ENCODE peak calls at places on chromosomes 2 and 18, in five cellular contexts. Q is HepG2, V is WTC11, W is K562, U is GM12878. N is an unnamed sample.

GRCh38 chr2:169038338-169038757 is 7.2 kb upstream of the ABCB11 start:
- DNase-seq in Q (no peak), W (no peak), U (peak), V (no peak), N (no peak)

GRCh38 chr2:58680938-58681337 is 439.8 kb upstream of the FANCL start:
- DNase-seq in V (no peak), Q (no peak), W (no peak), U (no peak), N (no peak)

GRCh38 chr2:29490037-29490436 is 374.8 kb downstream of the CLIP4 start:
- DNase-seq in V (no peak), U (no peak), Q (no peak), W (no peak), N (no peak)

GRCh38 chr2:179558010-179558911 is 293.6 kb upstream of the SESTD1 start:
- DNase-seq in Q (peak), W (no peak), U (no peak), V (no peak), N (no peak)

GRCh38 chr2:208101716-208102631 is 22.4 kb downstream of the CRYGD start:
- DNase-seq in U (no peak), V (no peak), W (no peak), Q (peak), N (peak)

GRCh38 chr18:79988925-79989361 is 580 bp upstream of the TXNL4A start:
- DNase-seq in U (no peak), W (no peak), V (no peak), Q (no peak), N (no peak)

GRCh38 chr2:215391531-215391930 is 44.3 kb downstream of the FN1 start:
- DNase-seq in Q (no peak), W (no peak), V (no peak), U (no peak), N (no peak)

GRCh38 chr2:101307503-101307902 is 998 bp downstream of the RNF149 start:
- DNase-seq in W (no peak), U (no peak), Q (no peak), V (no peak), N (no peak)

GRCh38 chr2:77521931-77522470 is at the start of gene LRRTM4:
- DNase-seq in Q (no peak), W (no peak), U (no peak), V (peak), N (no peak)

GRCh38 chr2:208326016-208326415 is 60.0 kb downstream of the PIKFYVE start:
- DNase-seq in Q (no peak), W (no peak), V (no peak), U (no peak), N (no peak)

GRCh38 chr2:58240595-58240937 is 559 bp downstream of the FANCL start:
- DNase-seq in U (no peak), W (peak), V (no peak), Q (peak), N (no peak)

GRCh38 chr18:57352271-57352701 is at the start of gene ST8SIA3:
- DNase-seq in Q (no peak), V (peak), W (no peak), U (no peak), N (no peak)

GRCh38 chr2:133957724-133958123 is 296.1 kb upstream of the MGAT5 start:
- DNase-seq in W (no peak), Q (no peak), U (no peak), V (no peak), N (no peak)

GRCh38 chr2:147867050-147867449 is 22.2 kb downstream of the ACVR2A start:
- DNase-seq in W (no peak), V (no peak), U (no peak), Q (no peak), N (no peak)

GRCh38 chr2:82256983-82257382 is 1952.4 kb upstream of the LRRTM1 start:
- DNase-seq in V (no peak), W (no peak), U (no peak), Q (no peak), N (no peak)

GRCh38 chr2:232133078-232133477 is 171.6 kb downstream of the DIS3L2 start:
- DNase-seq in Q (peak), W (no peak), U (no peak), V (peak), N (no peak)

GRCh38 chr18:25798026-25798537 is 292.3 kb downstream of the SS18 start:
- DNase-seq in W (no peak), Q (no peak), V (no peak), U (no peak), N (no peak)

GRCh38 chr2:219171231-219171651 is 1.4 kb upstream of the SLC23A3 start:
- DNase-seq in U (no peak), V (peak), Q (peak), W (peak), N (peak)

GRCh38 chr2:113795405-113795920 is 39.0 kb upstream of the SLC35F5 start:
- DNase-seq in V (no peak), W (no peak), U (no peak), Q (no peak), N (no peak)

GRCh38 chr2:9037176-9037575 is 33.7 kb upstream of the MBOAT2 start:
- DNase-seq in W (no peak), U (no peak), Q (no peak), V (no peak), N (no peak)

GRCh38 chr2:206521612-206522011 is 78.3 kb downstream of the ADAM23 start:
- DNase-seq in W (no peak), V (no peak), Q (no peak), U (no peak), N (no peak)

GRCh38 chr2:54642684-54643430 is 80.6 kb upstream of the EML6 start:
- DNase-seq in Q (peak), W (no peak), U (no peak), V (no peak), N (no peak)

GRCh38 chr2:198102841-198103240 is 298.4 kb downstream of the PLCL1 start:
- DNase-seq in U (no peak), Q (no peak), V (no peak), W (no peak), N (no peak)

GRCh38 chr18:56891870-56892269 is 240.7 kb downstream of the WDR7 start:
- DNase-seq in V (no peak), Q (no peak), U (no peak), W (no peak), N (no peak)

GRCh38 chr18:78518805-78519204 is 460.8 kb upstream of the SALL3 start:
- DNase-seq in W (no peak), U (no peak), Q (no peak), V (no peak), N (no peak)

GRCh38 chr2:43985359-43985758 is 10.4 kb downstream of the LRPPRC start:
- DNase-seq in U (no peak), W (no peak), Q (no peak), V (no peak), N (no peak)

GRCh38 chr2:44964704-44965343 is 23.3 kb downstream of the SIX3 start:
- DNase-seq in Q (no peak), W (peak), U (no peak), V (peak), N (peak)

GRCh38 chr2:86274918-86275275 is 62.5 kb downstream of the REEP1 start:
- DNase-seq in U (peak), Q (no peak), V (no peak), W (peak), N (no peak)

GRCh38 chr2:211534655-211535054 is 978.3 kb downstream of the CPS1 start:
- DNase-seq in W (no peak), U (no peak), Q (no peak), V (no peak), N (no peak)

GRCh38 chr2:241274127-241274526 is 41.3 kb downstream of the HDLBP start:
- DNase-seq in U (no peak), V (no peak), W (no peak), Q (no peak), N (no peak)

GRCh38 chr2:154978244-154978643 is 279.7 kb downstream of the KCNJ3 start:
- DNase-seq in U (no peak), Q (no peak), W (no peak), V (no peak), N (no peak)

GRCh38 chr2:165803123-165803760 is 9.2 kb upstream of the GALNT3 start:
- DNase-seq in Q (no peak), V (no peak), U (no peak), W (no peak), N (no peak)

GRCh38 chr2:172985139-172985874 is 90.3 kb upstream of the MAP3K20 start:
- DNase-seq in V (no peak), Q (no peak), U (no peak), W (no peak), N (no peak)

GRCh38 chr2:196241175-196241574 is 69.8 kb upstream of the STK17B start:
- DNase-seq in U (no peak), W (no peak), V (no peak), Q (no peak), N (no peak)

GRCh38 chr2:234463626-234464290 is 33.1 kb downstream of the ARL4C start:
- DNase-seq in W (no peak), U (no peak), Q (no peak), V (no peak), N (no peak)

GRCh38 chr2:227862741-227863588 is 8.5 kb upstream of the DAW1 start:
- DNase-seq in U (no peak), V (no peak), W (no peak), Q (peak), N (peak)

GRCh38 chr2:239315308-239315707 is 85.5 kb downstream of the HDAC4 start:
- DNase-seq in V (no peak), Q (no peak), U (no peak), W (no peak), N (no peak)

GRCh38 chr2:239316562-239317465 is 84.0 kb downstream of the HDAC4 start:
- DNase-seq in Q (no peak), U (no peak), W (peak), V (no peak), N (no peak)

GRCh38 chr2:239319261-239319661 is 81.6 kb downstream of the HDAC4 start:
- DNase-seq in Q (no peak), W (peak), U (no peak), V (no peak), N (peak)

GRCh38 chr2:239318790-239319189 is 82.0 kb downstream of the HDAC4 start:
- DNase-seq in W (peak), Q (no peak), U (no peak), V (no peak), N (no peak)

GRCh38 chr2:239318091-239318725 is 82.6 kb downstream of the HDAC4 start:
- DNase-seq in Q (no peak), U (no peak), V (no peak), W (peak), N (no peak)
- TF ChIP-seq ATF2 in Q (no peak), U (no peak), V (no peak), W (no peak), N (no peak)

DNA sequence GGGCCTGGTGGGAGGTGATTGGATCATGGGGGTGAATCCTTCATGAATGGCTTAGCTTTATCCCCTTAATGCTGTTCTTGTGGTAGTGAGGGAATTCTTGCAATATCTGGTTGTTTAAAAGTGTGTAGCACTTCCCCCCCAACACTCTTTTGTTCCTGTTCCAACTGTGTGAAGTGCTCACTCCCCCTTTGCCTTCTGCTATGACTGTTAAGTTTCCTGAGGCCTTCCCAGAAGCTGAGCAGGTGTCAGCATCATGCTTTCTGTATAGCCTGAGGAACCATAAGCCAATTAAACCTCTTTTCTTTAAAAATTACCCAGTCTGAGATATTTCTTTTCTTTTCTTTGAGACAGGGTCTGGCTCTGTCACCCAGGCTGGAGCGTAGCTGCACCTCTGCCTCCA is 139.4 kb downstream of the RNF152 start:
- DNase-seq in Q (no peak), W (no peak), U (no peak), V (no peak), N (no peak)
- TF ChIP-seq ATF2 in Q (no peak), W (no peak), U (no peak), V (no peak), N (no peak)

GRCh38 chr2:238868616-238869292 is 20.9 kb downstream of the TWIST2 start:
- DNase-seq in U (no peak), V (no peak), Q (peak), W (no peak), N (no peak)
- TF ChIP-seq ATF2 in U (no peak), V (no peak), Q (no peak), W (no peak), N (no peak)

DNA sequence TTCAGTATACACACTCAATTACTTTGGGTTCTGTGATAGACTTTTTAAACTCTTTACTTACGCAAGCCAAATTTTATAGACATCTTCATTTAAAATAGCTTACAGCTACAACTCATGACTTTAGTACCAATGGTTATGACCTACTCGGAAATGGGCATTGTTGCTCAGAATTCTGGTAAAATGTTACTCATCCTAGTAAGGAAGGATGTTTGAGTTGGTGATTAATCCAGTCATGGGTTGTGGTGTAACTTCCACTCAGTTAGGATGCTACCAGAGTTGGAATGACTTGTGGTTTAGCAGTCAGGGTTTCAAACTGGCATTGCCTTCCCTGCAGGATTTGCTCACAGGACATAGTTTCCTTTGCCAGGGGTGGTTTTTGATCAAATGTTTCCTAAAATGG is 7.4 kb upstream of the NPC1 start:
- DNase-seq in W (no peak), V (no peak), Q (no peak), U (no peak), N (no peak)
- TF ChIP-seq ATF2 in W (no peak), V (no peak), Q (no peak), U (no peak), N (no peak)

DNA sequence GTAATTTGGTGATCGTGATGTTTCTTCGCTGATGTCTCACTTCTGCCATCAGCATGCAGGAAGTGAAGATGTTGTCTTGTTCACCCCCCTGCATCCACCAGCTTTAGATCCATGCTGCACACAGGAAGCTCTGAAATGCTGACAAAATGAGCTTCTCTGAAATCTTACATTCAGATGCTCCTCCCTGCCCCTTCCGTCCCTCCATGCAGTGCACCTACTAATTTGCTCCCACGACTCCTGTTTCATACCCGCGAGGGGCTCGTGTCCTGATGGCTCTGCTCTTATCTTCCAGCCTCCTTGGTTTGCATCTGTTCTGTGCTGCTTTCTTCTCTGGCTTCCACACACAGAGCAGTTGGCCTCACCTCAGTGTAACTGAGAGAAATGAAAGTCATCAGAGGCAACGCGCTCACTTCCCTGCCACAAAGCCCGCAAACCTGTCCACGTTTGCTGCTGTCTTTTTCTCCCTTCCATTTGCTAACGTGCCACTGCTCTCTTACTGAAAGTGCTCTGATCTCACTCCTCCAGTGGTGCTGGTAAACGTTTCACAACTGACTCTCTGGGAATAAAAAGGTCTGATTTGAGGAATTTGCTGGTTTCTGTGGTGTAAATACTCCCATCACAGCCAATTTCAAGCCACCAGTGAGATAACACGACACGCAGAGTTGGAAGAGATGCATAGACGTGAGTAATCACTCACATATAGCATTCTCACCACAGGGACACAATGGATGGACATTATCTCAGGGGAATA is 41.0 kb upstream of the MGAT4A start:
- DNase-seq in Q (no peak), V (no peak), U (no peak), W (no peak), N (no peak)
- TF ChIP-seq ATF2 in Q (no peak), V (no peak), U (no peak), W (no peak), N (no peak)